ENCODE peak calls at places on chromosomes 1 and 21, in six cellular contexts. X, F, Q, R, H and P are unnamed samples.

GRCh38 chr1:232937741-232938375 is 12.6 kb upstream of the NTPCR start:
- DNase-seq in F (no peak), Q (no peak), X (no peak), R (no peak), H (no peak), P (no peak)

GRCh38 chr1:1084372-1085170 is 10.5 kb upstream of the RNF223 start:
- DNase-seq in X (no peak), H (no peak), Q (no peak), R (no peak), F (no peak), P (peak; percentile 13)

GRCh38 chr1:39695011-39695410 is 3.8 kb upstream of the HPCAL4 start:
- DNase-seq in X (no peak), H (no peak), Q (no peak), R (no peak), F (no peak), P (peak; percentile 37)

GRCh38 chr1:6982860-6983259 is 197.6 kb downstream of the CAMTA1 start:
- DNase-seq in R (no peak), X (no peak), H (no peak), F (no peak), Q (no peak), P (no peak)

GRCh38 chr1:7438921-7439655 is 332.0 kb upstream of the VAMP3 start:
- DNase-seq in H (no peak), X (no peak), R (no peak), Q (no peak), F (no peak), P (no peak)

GRCh38 chr1:42860339-42861013 is 14.1 kb downstream of the ZNF691 start:
- DNase-seq in R (no peak), F (no peak), X (no peak), H (no peak), Q (no peak), P (no peak)

GRCh38 chr1:59595774-59596173 is 219.0 kb upstream of the HOOK1 start:
- DNase-seq in F (no peak), X (no peak), R (no peak), H (no peak), Q (no peak), P (peak; percentile 45)

GRCh38 chr1:56409112-56409691 is 170.2 kb downstream of the PLPP3 start:
- DNase-seq in H (peak; percentile 46), F (no peak), Q (no peak), X (no peak), R (no peak), P (no peak)

GRCh38 chr1:197284972-197285371 is 16.9 kb downstream of the CRB1 start:
- DNase-seq in X (no peak), Q (no peak), F (no peak), R (no peak), H (no peak), P (no peak)

GRCh38 chr1:204377800-204378608 is 18.3 kb upstream of the PLEKHA6 start:
- DNase-seq in H (peak; percentile 30), F (no peak), Q (peak; percentile 48), R (peak; percentile 49), X (peak; percentile 45), P (peak; percentile 45)

GRCh38 chr21:34824314-34824713 is 155.5 kb downstream of the CLIC6 start:
- DNase-seq in H (no peak), X (no peak), Q (no peak), R (no peak), F (no peak), P (no peak)